ENCODE peak calls at places on chromosomes 5 and 9, in six cellular contexts. One of them, this sample, is unnamed.

GRCh38 chr5:39498247-39498952 is 73.6 kb upstream of the DAB2 start:
- DNase-seq in heart left ventricle: no peak
- DNase-seq in body of pancreas: no peak
- DNase-seq in cardiac muscle cell: no peak
- DNase-seq in psoas muscle: no peak
- DNase-seq in HCT116: no peak
- DNase-seq in this sample: no peak

GRCh38 chr9:126666155-126666803 is 52.6 kb downstream of the LMX1B start:
- DNase-seq in heart left ventricle: no peak
- DNase-seq in body of pancreas: no peak
- DNase-seq in cardiac muscle cell: no peak
- DNase-seq in psoas muscle: no peak
- DNase-seq in HCT116: no peak
- DNase-seq in this sample: no peak

GRCh38 chr5:3377831-3378230 is 217.8 kb upstream of the IRX1 start:
- DNase-seq in heart left ventricle: no peak
- DNase-seq in body of pancreas: no peak
- DNase-seq in cardiac muscle cell: no peak
- DNase-seq in psoas muscle: no peak
- DNase-seq in HCT116: no peak
- DNase-seq in this sample: no peak

GRCh38 chr5:140342896-140343295 is 3.5 kb downstream of the HBEGF start:
- DNase-seq in heart left ventricle: no peak
- DNase-seq in body of pancreas: no peak
- DNase-seq in cardiac muscle cell: no peak
- DNase-seq in psoas muscle: no peak
- DNase-seq in HCT116: no peak
- DNase-seq in this sample: no peak

GRCh38 chr9:126307306-126308061 is 19.1 kb upstream of the MVB12B start:
- DNase-seq in heart left ventricle: no peak
- DNase-seq in body of pancreas: no peak
- DNase-seq in cardiac muscle cell: no peak
- DNase-seq in psoas muscle: no peak
- DNase-seq in HCT116: no peak
- DNase-seq in this sample: no peak

GRCh38 chr9:3360245-3360644 is 165.6 kb downstream of the RFX3 start:
- DNase-seq in heart left ventricle: no peak
- DNase-seq in body of pancreas: no peak
- DNase-seq in cardiac muscle cell: no peak
- DNase-seq in psoas muscle: no peak
- DNase-seq in HCT116: no peak
- DNase-seq in this sample: no peak

GRCh38 chr5:65769539-65769938 is 47.5 kb downstream of the NLN start:
- DNase-seq in heart left ventricle: no peak
- DNase-seq in body of pancreas: no peak
- DNase-seq in cardiac muscle cell: no peak
- DNase-seq in psoas muscle: no peak
- DNase-seq in HCT116: peak
- DNase-seq in this sample: peak

GRCh38 chr5:64972591-64972990 is 203.9 kb downstream of the CWC27 start:
- DNase-seq in heart left ventricle: no peak
- DNase-seq in body of pancreas: no peak
- DNase-seq in cardiac muscle cell: no peak
- DNase-seq in psoas muscle: no peak
- DNase-seq in HCT116: no peak
- DNase-seq in this sample: no peak

GRCh38 chr5:76622973-76623596 is at the start of gene F2RL2:
- DNase-seq in heart left ventricle: peak
- DNase-seq in body of pancreas: no peak
- DNase-seq in cardiac muscle cell: peak
- DNase-seq in psoas muscle: no peak
- DNase-seq in HCT116: no peak
- DNase-seq in this sample: peak

GRCh38 chr5:103041071-103041676 is 78.8 kb downstream of the GIN1 start:
- DNase-seq in heart left ventricle: no peak
- DNase-seq in body of pancreas: no peak
- DNase-seq in cardiac muscle cell: peak
- DNase-seq in psoas muscle: no peak
- DNase-seq in HCT116: peak
- DNase-seq in this sample: no peak

GRCh38 chr5:95644351-95645042 is 2.1 kb upstream of the RFESD start:
- DNase-seq in heart left ventricle: peak
- DNase-seq in body of pancreas: peak
- DNase-seq in cardiac muscle cell: peak
- DNase-seq in psoas muscle: no peak
- DNase-seq in HCT116: peak
- DNase-seq in this sample: no peak

GRCh38 chr5:72531496-72532190 is 24.4 kb upstream of the ZNF366 start:
- DNase-seq in heart left ventricle: no peak
- DNase-seq in body of pancreas: no peak
- DNase-seq in cardiac muscle cell: no peak
- DNase-seq in psoas muscle: no peak
- DNase-seq in HCT116: no peak
- DNase-seq in this sample: peak

GRCh38 chr5:69033690-69034089 is 60.1 kb upstream of the SLC30A5 start:
- DNase-seq in heart left ventricle: no peak
- DNase-seq in body of pancreas: no peak
- DNase-seq in cardiac muscle cell: no peak
- DNase-seq in psoas muscle: no peak
- DNase-seq in HCT116: no peak
- DNase-seq in this sample: no peak

GRCh38 chr5:138635268-138635667 is 60.1 kb upstream of the HSPA9 start:
- DNase-seq in heart left ventricle: no peak
- DNase-seq in body of pancreas: no peak
- DNase-seq in cardiac muscle cell: no peak
- DNase-seq in psoas muscle: no peak
- DNase-seq in HCT116: no peak
- DNase-seq in this sample: no peak

GRCh38 chr9:112380771-112381181 is 868 bp downstream of the HSDL2 start:
- DNase-seq in heart left ventricle: no peak
- DNase-seq in body of pancreas: no peak
- DNase-seq in cardiac muscle cell: peak
- DNase-seq in psoas muscle: no peak
- DNase-seq in HCT116: no peak
- DNase-seq in this sample: no peak

GRCh38 chr9:15421532-15421931 is 1.1 kb upstream of the SNAPC3 start:
- DNase-seq in heart left ventricle: no peak
- DNase-seq in body of pancreas: no peak
- DNase-seq in cardiac muscle cell: no peak
- DNase-seq in psoas muscle: no peak
- DNase-seq in HCT116: no peak
- DNase-seq in this sample: no peak

GRCh38 chr5:154842689-154843530 is 7.5 kb downstream of the FAXDC2 start:
- DNase-seq in heart left ventricle: no peak
- DNase-seq in body of pancreas: no peak
- DNase-seq in cardiac muscle cell: no peak
- DNase-seq in psoas muscle: no peak
- DNase-seq in HCT116: no peak
- DNase-seq in this sample: no peak

GRCh38 chr9:74777136-74777879 is 110.4 kb downstream of the TRPM6 start:
- DNase-seq in heart left ventricle: peak
- DNase-seq in body of pancreas: peak
- DNase-seq in cardiac muscle cell: peak
- DNase-seq in psoas muscle: peak
- DNase-seq in HCT116: peak
- DNase-seq in this sample: no peak

GRCh38 chr9:107154291-107154690 is 128.8 kb upstream of the RAD23B start:
- DNase-seq in heart left ventricle: no peak
- DNase-seq in body of pancreas: no peak
- DNase-seq in cardiac muscle cell: no peak
- DNase-seq in psoas muscle: no peak
- DNase-seq in HCT116: no peak
- DNase-seq in this sample: no peak

GRCh38 chr9:86355814-86356213 is 1.6 kb upstream of the TUT7 start:
- DNase-seq in heart left ventricle: no peak
- DNase-seq in body of pancreas: no peak
- DNase-seq in cardiac muscle cell: no peak
- DNase-seq in psoas muscle: no peak
- DNase-seq in HCT116: no peak
- DNase-seq in this sample: no peak

GRCh38 chr5:17305964-17306725 is 88.7 kb downstream of the BASP1 start:
- DNase-seq in heart left ventricle: peak
- DNase-seq in body of pancreas: peak
- DNase-seq in cardiac muscle cell: no peak
- DNase-seq in psoas muscle: no peak
- DNase-seq in HCT116: no peak
- DNase-seq in this sample: no peak

GRCh38 chr5:97923496-97923895 is 740.4 kb upstream of the RIOK2 start:
- DNase-seq in heart left ventricle: no peak
- DNase-seq in body of pancreas: no peak
- DNase-seq in cardiac muscle cell: no peak
- DNase-seq in psoas muscle: no peak
- DNase-seq in HCT116: no peak
- DNase-seq in this sample: no peak

GRCh38 chr9:79883073-79883645 is 311.4 kb downstream of the TLE4 start:
- DNase-seq in heart left ventricle: no peak
- DNase-seq in body of pancreas: no peak
- DNase-seq in cardiac muscle cell: no peak
- DNase-seq in psoas muscle: no peak
- DNase-seq in HCT116: no peak
- DNase-seq in this sample: no peak

GRCh38 chr5:150461231-150461630 is 11.7 kb upstream of the RPS14 start:
- DNase-seq in heart left ventricle: no peak
- DNase-seq in body of pancreas: no peak
- DNase-seq in cardiac muscle cell: peak
- DNase-seq in psoas muscle: no peak
- DNase-seq in HCT116: no peak
- DNase-seq in this sample: no peak

GRCh38 chr5:60257852-60258251 is 364.3 kb upstream of the PDE4D start:
- DNase-seq in heart left ventricle: no peak
- DNase-seq in body of pancreas: no peak
- DNase-seq in cardiac muscle cell: no peak
- DNase-seq in psoas muscle: no peak
- DNase-seq in HCT116: no peak
- DNase-seq in this sample: no peak

GRCh38 chr9:20478780-20479179 is 143.5 kb downstream of the MLLT3 start:
- DNase-seq in heart left ventricle: no peak
- DNase-seq in body of pancreas: no peak
- DNase-seq in cardiac muscle cell: peak
- DNase-seq in psoas muscle: no peak
- DNase-seq in HCT116: no peak
- DNase-seq in this sample: no peak

GRCh38 chr9:129362287-129363098 is 184.4 kb upstream of the IER5L start:
- DNase-seq in heart left ventricle: no peak
- DNase-seq in body of pancreas: peak
- DNase-seq in cardiac muscle cell: no peak
- DNase-seq in psoas muscle: no peak
- DNase-seq in HCT116: no peak
- DNase-seq in this sample: no peak

GRCh38 chr9:89929721-89930480 is 325.1 kb downstream of the GADD45G start:
- DNase-seq in heart left ventricle: peak
- DNase-seq in body of pancreas: no peak
- DNase-seq in cardiac muscle cell: peak
- DNase-seq in psoas muscle: peak
- DNase-seq in HCT116: no peak
- DNase-seq in this sample: no peak

GRCh38 chr5:82922086-82922734 is 155.0 kb downstream of the TMEM167A start:
- DNase-seq in heart left ventricle: no peak
- DNase-seq in body of pancreas: no peak
- DNase-seq in cardiac muscle cell: no peak
- DNase-seq in psoas muscle: no peak
- DNase-seq in HCT116: no peak
- DNase-seq in this sample: no peak

DNA sequence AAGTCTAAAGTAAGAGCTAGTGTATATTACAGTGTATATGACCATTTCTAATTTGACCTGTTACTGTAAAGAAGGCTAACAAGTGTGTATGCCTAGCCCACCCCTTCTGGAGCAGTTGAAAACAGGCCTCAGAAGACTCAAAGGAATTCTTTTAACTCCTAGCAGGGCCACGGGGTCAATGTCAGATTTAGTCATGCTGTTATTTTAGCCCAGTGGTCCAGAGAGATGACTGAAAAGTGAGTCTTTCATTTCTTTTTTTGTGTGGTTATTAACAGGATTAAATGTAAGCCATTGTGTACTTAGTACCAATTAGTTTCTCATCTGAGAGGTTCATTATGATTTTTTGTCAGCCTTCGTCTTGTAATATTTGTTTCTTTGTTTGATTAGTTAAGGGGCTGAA is 24.4 kb downstream of the ZCCHC7 start:
- DNase-seq in heart left ventricle: no peak
- DNase-seq in body of pancreas: no peak
- DNase-seq in cardiac muscle cell: peak
- DNase-seq in psoas muscle: no peak
- DNase-seq in HCT116: no peak
- DNase-seq in this sample: peak
- H3K4me3 ChIP-seq in heart left ventricle: no peak
- H3K4me3 ChIP-seq in body of pancreas: no peak
- H3K4me3 ChIP-seq in cardiac muscle cell: no peak
- H3K4me3 ChIP-seq in psoas muscle: no peak
- H3K4me3 ChIP-seq in HCT116: no peak
- H3K4me3 ChIP-seq in this sample: no peak

GRCh38 chr5:117255211-117256032 is 680.8 kb upstream of the SEMA6A start:
- DNase-seq in heart left ventricle: no peak
- DNase-seq in body of pancreas: no peak
- DNase-seq in cardiac muscle cell: peak
- DNase-seq in psoas muscle: no peak
- DNase-seq in HCT116: no peak
- DNase-seq in this sample: no peak
- TF ChIP-seq CTCF in heart left ventricle: no peak
- TF ChIP-seq CTCF in body of pancreas: no peak
- TF ChIP-seq CTCF in cardiac muscle cell: no peak
- TF ChIP-seq CTCF in psoas muscle: no peak
- TF ChIP-seq CTCF in HCT116: no peak
- TF ChIP-seq CTCF in this sample: no peak

DNA sequence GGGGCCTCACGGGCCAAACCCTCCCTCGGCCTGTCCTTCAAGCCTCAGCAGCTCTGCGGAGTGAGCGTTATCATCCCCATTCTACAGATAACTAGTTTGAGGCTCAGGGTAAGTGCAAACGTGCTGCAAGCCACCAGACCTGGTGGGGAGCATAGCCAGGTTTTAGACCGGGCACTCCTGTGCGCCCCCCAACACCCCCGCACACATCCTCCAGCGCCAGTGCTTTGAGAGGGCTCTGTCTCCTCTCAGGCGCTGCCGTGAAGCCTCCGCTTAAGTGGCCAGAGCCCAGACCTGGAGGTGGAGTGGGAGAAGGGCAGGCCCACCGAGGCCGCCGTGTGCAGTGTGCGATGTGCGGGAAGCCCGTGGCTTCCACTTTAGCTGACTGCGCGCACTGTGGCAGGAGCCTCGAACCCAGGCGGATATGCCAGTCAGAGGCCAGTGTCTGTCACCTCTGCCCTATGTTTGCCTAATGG is 1.6 kb upstream of the MGAT1 start:
- DNase-seq in heart left ventricle: no peak
- DNase-seq in body of pancreas: no peak
- DNase-seq in cardiac muscle cell: no peak
- DNase-seq in psoas muscle: no peak
- DNase-seq in HCT116: no peak
- DNase-seq in this sample: no peak
- H3K4me3 ChIP-seq in heart left ventricle: peak
- H3K4me3 ChIP-seq in body of pancreas: no peak
- H3K4me3 ChIP-seq in cardiac muscle cell: no peak
- H3K4me3 ChIP-seq in psoas muscle: peak
- H3K4me3 ChIP-seq in HCT116: no peak
- H3K4me3 ChIP-seq in this sample: no peak

GRCh38 chr9:18297532-18297872 is 176.5 kb upstream of the ADAMTSL1 start:
- DNase-seq in heart left ventricle: no peak
- DNase-seq in body of pancreas: no peak
- DNase-seq in cardiac muscle cell: no peak
- DNase-seq in psoas muscle: no peak
- DNase-seq in HCT116: no peak
- DNase-seq in this sample: no peak
- TF ChIP-seq CTCF in heart left ventricle: peak
- TF ChIP-seq CTCF in body of pancreas: no peak
- TF ChIP-seq CTCF in cardiac muscle cell: peak
- TF ChIP-seq CTCF in psoas muscle: no peak
- TF ChIP-seq CTCF in HCT116: peak
- TF ChIP-seq CTCF in this sample: peak

GRCh38 chr9:92404437-92404836 is at the start of gene OGN:
- DNase-seq in heart left ventricle: no peak
- DNase-seq in body of pancreas: no peak
- DNase-seq in cardiac muscle cell: no peak
- DNase-seq in psoas muscle: no peak
- DNase-seq in HCT116: no peak
- DNase-seq in this sample: no peak
- H3K4me3 ChIP-seq in heart left ventricle: peak
- H3K4me3 ChIP-seq in body of pancreas: no peak
- H3K4me3 ChIP-seq in cardiac muscle cell: no peak
- H3K4me3 ChIP-seq in psoas muscle: peak
- H3K4me3 ChIP-seq in HCT116: no peak
- H3K4me3 ChIP-seq in this sample: no peak

This sample was measured in retinal pigment epithelial cell.